ENCODE peak calls at places on chromosomes 3 and 15, in four cellular contexts. H is breast epithelium, L is Peyer's patch, O is OCI-LY7. T is an unnamed sample. For H3K4me1, the result is how much of the 10 kb centered on the place peaks cover.

GRCh38 chr3:51711352-51712019 is 4.6 kb downstream of the GRM2 start:
- DNase-seq in H (peak), L (peak), O (no peak), T (no peak)

GRCh38 chr3:151440940-151441339 is 19.9 kb downstream of the IGSF10 start:
- DNase-seq in H (no peak), L (no peak), O (no peak), T (no peak)

GRCh38 chr15:57923750-57924149 is 141.8 kb downstream of the ALDH1A2 start:
- DNase-seq in H (no peak), L (no peak), O (no peak), T (no peak)

GRCh38 chr15:63481105-63481810 is 23.1 kb upstream of the USP3 start:
- DNase-seq in H (no peak), L (peak), O (no peak), T (peak)

GRCh38 chr15:83516935-83517334 is 69.8 kb downstream of the SH3GL3 start:
- DNase-seq in H (no peak), L (no peak), O (no peak), T (no peak)

GRCh38 chr3:60610441-60611112 is 640.7 kb downstream of the FHIT start:
- DNase-seq in H (no peak), L (peak), O (no peak), T (no peak)

GRCh38 chr3:190972840-190973270 is 110.4 kb upstream of the GMNC start:
- DNase-seq in H (no peak), L (no peak), O (no peak), T (no peak)

GRCh38 chr3:24457719-24458118 is 36.9 kb downstream of the THRB start:
- DNase-seq in H (no peak), L (no peak), O (no peak), T (no peak)

GRCh38 chr3:192866804-192867203 is 50.9 kb downstream of the MB21D2 start:
- DNase-seq in H (no peak), L (no peak), O (no peak), T (no peak)

GRCh38 chr3:133573629-133574194 is at the start of gene CDV3:
- DNase-seq in H (no peak), L (no peak), O (peak), T (no peak)

DNA sequence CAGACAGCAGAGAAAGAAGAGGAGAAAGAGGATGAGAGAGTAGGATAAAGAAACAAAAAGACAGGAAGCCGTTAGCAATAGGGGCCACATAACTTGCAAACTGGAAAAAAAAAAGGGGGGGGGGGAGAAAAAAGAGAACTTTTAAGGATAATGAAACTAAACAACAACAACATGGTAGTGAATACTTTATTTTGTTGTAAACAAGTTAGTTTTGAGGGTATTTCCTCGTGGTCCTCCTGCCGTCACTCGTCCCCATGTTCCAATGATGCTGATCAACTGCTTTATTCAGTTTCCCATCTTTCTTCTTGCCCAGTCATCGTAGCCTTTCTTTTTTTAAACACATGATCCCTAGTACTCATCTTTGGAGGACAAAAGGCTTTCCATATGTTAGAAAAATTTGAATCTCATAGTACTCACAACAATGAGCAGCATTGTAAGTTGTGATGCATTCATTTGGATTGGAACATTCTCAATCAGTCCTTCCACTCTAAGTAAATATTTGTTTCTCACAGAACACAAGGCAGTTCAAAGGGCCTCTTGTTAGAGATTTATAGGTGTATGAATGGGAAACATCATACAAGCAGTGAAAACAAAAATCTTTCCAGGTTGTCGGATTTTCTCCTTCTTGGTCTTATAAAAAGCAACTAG is 8.5 kb downstream of the TM4SF1 start:
- DNase-seq in H (no peak), L (no peak), O (no peak), T (no peak)
- H3K4me1 ChIP-seq in H (under half), L (under half), O (under half), T (under half)

DNA sequence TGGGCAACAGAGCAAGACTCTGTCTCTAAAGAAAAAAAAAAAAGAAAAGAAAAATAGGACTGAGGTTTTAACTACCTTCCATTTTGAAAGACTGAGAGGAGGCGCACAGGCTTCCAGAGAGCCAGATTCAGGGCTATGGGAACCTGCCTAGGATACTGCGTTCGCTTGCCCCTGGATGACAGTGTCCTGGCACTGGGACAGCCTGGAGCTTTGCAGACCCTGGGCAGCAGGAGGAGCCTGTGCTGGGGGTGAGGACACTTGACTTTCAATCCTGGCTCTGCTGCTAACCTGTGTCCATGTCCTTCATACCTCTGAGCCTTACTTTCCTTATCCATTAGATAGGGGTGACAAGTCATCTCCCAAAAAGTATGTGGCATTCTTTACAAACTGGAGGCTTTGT is 31.2 kb downstream of the CD276 start:
- DNase-seq in H (no peak), L (no peak), O (no peak), T (no peak)
- H3K27ac ChIP-seq in H (no peak), L (no peak), O (no peak), T (no peak)

GRCh38 chr15:70698412-70698811 is 64.9 kb downstream of the UACA start:
- DNase-seq in H (no peak), L (no peak), O (no peak), T (peak)
- H3K4me1 ChIP-seq in H (under half), L (under half), O (under half), T (under half)

GRCh38 chr3:123660276-123660675 is 75.4 kb upstream of the HACD2 start:
- DNase-seq in H (no peak), L (no peak), O (no peak), T (no peak)
- H3K27ac ChIP-seq in H (peak), L (peak), O (no peak), T (peak)